ENCODE peak calls at places on chromosome 17, in nine cellular contexts. U, W, R, M, S, T, I, O and N are unnamed samples.
A peak's percentile ranks its signal among the peaks of the same experiment; 100 is the strongest.

GRCh38 chr17:32396343-32396742 is 46.4 kb downstream of the ZNF207 start:
- DNase-seq in U (no peak), W (no peak), R (no peak), M (no peak), S (no peak), T (no peak), I (no peak), O (no peak), N (no peak)

GRCh38 chr17:11170901-11171300 is 70.1 kb upstream of the SHISA6 start:
- DNase-seq in U (no peak), W (no peak), R (no peak), M (no peak), S (no peak), T (no peak), I (no peak), O (no peak), N (no peak)

GRCh38 chr17:64066709-64067108 is 46.3 kb upstream of the ICAM2 start:
- DNase-seq in U (peak; percentile 58), W (no peak), R (no peak), M (no peak), S (no peak), T (peak; percentile 25), I (no peak), O (no peak), N (peak; percentile 52)

GRCh38 chr17:6045621-6046357 is 24.4 kb upstream of the WSCD1 start:
- DNase-seq in U (no peak), W (no peak), R (peak; percentile 46), M (no peak), S (no peak), T (no peak), I (no peak), O (peak; percentile 20), N (no peak)

GRCh38 chr17:77042688-77043330 is 98.0 kb upstream of the SEC14L1 start:
- DNase-seq in U (no peak), W (no peak), R (no peak), M (no peak), S (no peak), T (no peak), I (no peak), O (no peak), N (no peak)

GRCh38 chr17:64706224-64707076 is 44.3 kb upstream of the SMURF2 start:
- DNase-seq in U (no peak), W (no peak), R (no peak), M (no peak), S (no peak), T (no peak), I (no peak), O (no peak), N (no peak)

GRCh38 chr17:62906881-62907280 is 59.2 kb upstream of the TANC2 start:
- DNase-seq in U (no peak), W (no peak), R (no peak), M (no peak), S (no peak), T (no peak), I (peak; percentile 18), O (no peak), N (no peak)

GRCh38 chr17:83101805-83102480 is 22.5 kb downstream of the METRNL start:
- DNase-seq in U (no peak), W (no peak), R (no peak), M (no peak), S (no peak), T (no peak), I (no peak), O (no peak), N (no peak)

GRCh38 chr17:81434079-81434478 is 38.8 kb downstream of the BAHCC1 start:
- DNase-seq in U (no peak), W (no peak), R (no peak), M (no peak), S (no peak), T (no peak), I (no peak), O (no peak), N (no peak)

GRCh38 chr17:40371261-40371929 is 6.9 kb upstream of the GJD3 start:
- DNase-seq in U (no peak), W (no peak), R (peak; percentile 88), M (no peak), S (no peak), T (peak; percentile 62), I (no peak), O (peak; percentile 91), N (peak; percentile 45)

GRCh38 chr17:65171753-65172152 is 34.6 kb downstream of the RGS9 start:
- DNase-seq in U (no peak), W (no peak), R (no peak), M (peak; percentile 18), S (no peak), T (peak; percentile 79), I (no peak), O (no peak), N (no peak)

GRCh38 chr17:2542056-2542455 is 30.4 kb upstream of the METTL16 start:
- DNase-seq in U (no peak), W (no peak), R (no peak), M (no peak), S (no peak), T (no peak), I (no peak), O (no peak), N (no peak)
- H3K4me1 ChIP-seq in U (no peaks in the 10 kb centered on the region), W (peaks cover 8% of the 10 kb centered on the region), R (peaks cover 20% of the 10 kb centered on the region), M (no peaks in the 10 kb centered on the region), S (no peaks in the 10 kb centered on the region), T (no peaks in the 10 kb centered on the region), I (no peaks in the 10 kb centered on the region), O (no peaks in the 10 kb centered on the region), N (no peaks in the 10 kb centered on the region)

DNA sequence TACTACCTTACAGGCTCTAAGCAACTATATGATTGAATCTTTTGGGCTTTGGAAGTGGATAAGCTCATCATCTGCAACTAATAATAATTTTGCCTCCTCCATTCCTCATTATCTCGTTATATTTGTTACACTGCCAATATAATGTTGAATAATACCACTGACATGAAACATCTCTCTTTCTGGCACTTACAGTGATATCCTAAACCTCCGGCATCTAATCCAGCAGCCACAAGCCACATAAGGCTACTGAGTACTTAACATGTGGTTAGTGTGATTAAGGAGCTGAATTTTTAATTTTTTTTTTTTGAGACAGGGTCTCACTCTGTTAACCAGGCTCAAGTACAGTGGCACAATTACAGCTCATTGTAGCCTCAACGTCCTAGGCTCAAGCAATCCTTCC is 9.6 kb downstream of the CDC42EP4 start:
- DNase-seq in U (no peak), W (no peak), R (no peak), M (no peak), S (no peak), T (no peak), I (no peak), O (no peak), N (no peak)
- H3K4me1 ChIP-seq in U (no peaks in the 10 kb centered on the region), W (peaks cover 89% of the 10 kb centered on the region), R (no peaks in the 10 kb centered on the region), M (peaks cover 89% of the 10 kb centered on the region), S (peaks cover 48% of the 10 kb centered on the region), T (no peaks in the 10 kb centered on the region), I (peaks cover 85% of the 10 kb centered on the region), O (peaks cover 16% of the 10 kb centered on the region), N (no peaks in the 10 kb centered on the region)

GRCh38 chr17:79990704-79991103 is 45.0 kb downstream of the TBC1D16 start:
- DNase-seq in U (no peak), W (no peak), R (no peak), M (no peak), S (no peak), T (no peak), I (no peak), O (no peak), N (no peak)
- H3K4me1 ChIP-seq in U (peaks cover 5% of the 10 kb centered on the region), W (peaks cover 40% of the 10 kb centered on the region), R (peaks cover 10% of the 10 kb centered on the region), M (peaks cover 54% of the 10 kb centered on the region), S (no peaks in the 10 kb centered on the region), T (peaks cover 24% of the 10 kb centered on the region), I (peaks cover 52% of the 10 kb centered on the region), O (peaks cover 47% of the 10 kb centered on the region), N (peaks cover 15% of the 10 kb centered on the region)

GRCh38 chr17:1173456-1174370 is 6.1 kb downstream of the ABR start:
- DNase-seq in U (no peak), W (no peak), R (no peak), M (no peak), S (no peak), T (no peak), I (no peak), O (no peak), N (no peak)
- H3K4me1 ChIP-seq in U (peaks cover 3% of the 10 kb centered on the region), W (peaks cover 71% of the 10 kb centered on the region), R (peaks cover 16% of the 10 kb centered on the region), M (peaks cover 54% of the 10 kb centered on the region), S (no peaks in the 10 kb centered on the region), T (no peaks in the 10 kb centered on the region), I (peaks cover 59% of the 10 kb centered on the region), O (peaks cover 6% of the 10 kb centered on the region), N (peaks cover 3% of the 10 kb centered on the region)

DNA sequence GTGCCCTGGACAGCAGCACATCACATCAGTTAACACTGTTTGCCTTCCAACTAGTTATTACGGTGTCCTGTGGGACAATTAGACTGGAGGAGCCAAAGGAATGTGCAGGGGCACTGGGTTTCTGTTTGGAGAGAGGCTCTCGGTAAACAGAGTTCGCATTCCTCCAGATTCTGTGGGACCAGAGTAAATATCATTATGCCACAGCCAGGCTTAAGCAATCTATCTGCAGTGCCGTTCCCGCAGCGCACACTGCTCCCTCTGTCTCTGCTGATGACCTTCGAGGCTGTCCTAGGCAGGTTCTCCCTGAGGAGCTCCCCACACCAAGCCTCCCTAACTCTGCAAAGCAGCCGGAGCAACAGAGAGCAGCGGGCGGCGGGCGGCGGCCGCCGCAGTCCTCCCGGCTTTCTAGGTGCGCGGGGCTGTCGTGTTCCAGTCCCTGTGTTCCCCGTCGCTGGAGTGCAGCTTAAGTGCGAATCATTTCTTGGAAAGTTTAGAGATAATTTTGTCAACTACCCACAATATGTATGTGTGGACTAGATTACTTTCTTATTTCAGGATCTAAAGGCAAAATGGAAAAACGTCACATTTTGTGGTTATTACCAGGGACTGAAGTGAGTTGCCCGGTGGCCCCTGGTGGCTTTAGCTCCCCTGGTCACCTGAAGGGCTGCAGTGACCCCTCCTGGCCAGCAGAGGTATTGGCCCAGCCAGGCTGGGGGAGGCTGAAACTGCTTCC is 43.3 kb downstream of the PGS1 start:
- DNase-seq in U (peak; percentile 70), W (peak; percentile 75), R (peak; percentile 82), M (peak; percentile 80), S (peak; percentile 85), T (peak; percentile 59), I (no peak), O (peak; percentile 91), N (peak; percentile 65)
- H3K4me1 ChIP-seq in U (no peaks in the 10 kb centered on the region), W (peaks cover 41% of the 10 kb centered on the region), R (no peaks in the 10 kb centered on the region), M (peaks cover 7% of the 10 kb centered on the region), S (peaks cover 16% of the 10 kb centered on the region), T (no peaks in the 10 kb centered on the region), I (peaks cover 47% of the 10 kb centered on the region), O (peaks cover 12% of the 10 kb centered on the region), N (no peaks in the 10 kb centered on the region)

DNA sequence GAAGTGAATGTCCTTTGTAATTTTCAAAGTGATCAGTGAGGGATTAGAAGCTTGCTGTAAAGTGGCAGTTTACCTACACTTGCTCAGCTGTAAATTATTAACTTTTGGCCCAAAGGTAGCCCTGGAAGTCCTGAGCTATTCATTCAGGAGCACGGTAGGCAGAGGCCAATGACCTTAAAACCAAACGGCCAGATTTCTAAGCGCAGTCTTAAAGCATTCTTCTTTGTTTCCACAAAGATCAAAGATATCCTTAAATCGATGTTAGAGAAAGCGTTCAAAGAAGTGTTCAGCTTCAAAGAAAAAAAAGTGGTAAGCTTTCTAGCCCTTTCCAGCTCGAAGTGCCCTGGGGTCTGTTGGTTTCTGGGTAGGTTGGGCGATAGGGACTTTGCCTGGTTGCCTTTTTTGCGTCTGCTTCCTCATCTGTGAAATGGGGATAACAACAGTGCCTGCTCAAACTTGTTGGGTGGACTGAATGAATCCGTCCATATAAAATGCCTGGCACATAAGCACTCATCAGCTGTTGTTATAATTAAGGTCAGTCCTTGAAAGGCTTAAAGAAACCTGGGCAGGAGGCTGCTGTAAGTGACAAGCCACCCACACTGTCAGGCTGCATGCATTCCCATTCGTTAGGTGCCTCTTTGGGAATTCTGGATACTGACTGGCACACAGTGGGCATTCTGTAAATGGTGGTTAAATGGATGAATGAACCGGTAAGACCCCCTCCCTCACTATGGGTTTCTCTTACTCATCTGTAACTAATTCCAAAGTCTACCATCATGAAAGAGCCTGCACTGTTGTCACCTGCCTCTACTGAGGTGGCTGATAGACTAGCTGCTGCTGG is 113.2 kb downstream of the PRKCA start:
- DNase-seq in U (no peak), W (no peak), R (no peak), M (no peak), S (no peak), T (no peak), I (no peak), O (no peak), N (no peak)
- H3K4me1 ChIP-seq in U (no peaks in the 10 kb centered on the region), W (peaks cover 7% of the 10 kb centered on the region), R (no peaks in the 10 kb centered on the region), M (peaks cover 19% of the 10 kb centered on the region), S (no peaks in the 10 kb centered on the region), T (peaks cover 60% of the 10 kb centered on the region), I (no peaks in the 10 kb centered on the region), O (peaks cover under 1% of the 10 kb centered on the region), N (peaks cover 6% of the 10 kb centered on the region)